ENCODE peak calls at places on chromosome 4, in five cellular contexts. R is RKO; G is CD8-positive, alpha-beta memory T cell; P is NCI-H1694; S is Jurkat, Clone E6-1. Z is an unnamed sample.
A peak's percentile ranks its signal among the peaks of the same experiment; 100 is the strongest.

GRCh38 chr4:1048781-1049590 is 37.6 kb downstream of the FGFRL1 start:
- DNase-seq in P (no peak), G (peak; percentile 18), S (no peak), R (no peak), Z (no peak)

GRCh38 chr4:107599841-107600240 is 120.2 kb downstream of the PAPSS1 start:
- DNase-seq in S (no peak), P (no peak), G (no peak), R (no peak), Z (no peak)

GRCh38 chr4:85177092-85177491 is 210.6 kb upstream of the WDFY3 start:
- DNase-seq in P (no peak), G (no peak), S (no peak), R (no peak), Z (no peak)

GRCh38 chr4:54187148-54187547 is 41.9 kb upstream of the PDGFRA start:
- DNase-seq in P (no peak), S (no peak), G (no peak), R (no peak), Z (no peak)

GRCh38 chr4:37197899-37198298 is 46.6 kb upstream of the NWD2 start:
- DNase-seq in G (no peak), P (no peak), R (no peak), S (no peak), Z (no peak)

GRCh38 chr4:45453258-45453841 is 670.5 kb downstream of the GABRG1 start:
- DNase-seq in G (no peak), R (peak; percentile 80), S (peak; percentile 20), P (peak; percentile 24), Z (peak; percentile 9)

GRCh38 chr4:127249066-127249766 is 383.5 kb upstream of the INTU start:
- DNase-seq in P (no peak), S (no peak), R (no peak), G (no peak), Z (no peak)

GRCh38 chr4:149719357-149719756 is 96.3 kb downstream of the IQCM start:
- DNase-seq in R (no peak), P (no peak), S (no peak), G (no peak), Z (no peak)

GRCh38 chr4:136680271-136680670 is 852.0 kb downstream of the PCDH18 start:
- DNase-seq in P (peak; percentile 27), R (no peak), G (no peak), S (no peak), Z (no peak)

GRCh38 chr4:68256284-68256683 is 10.8 kb upstream of the TMPRSS11B start:
- DNase-seq in G (no peak), S (no peak), R (no peak), P (no peak), Z (no peak)

GRCh38 chr4:25536577-25537325 is 118.9 kb upstream of the SLC34A2 start:
- DNase-seq in R (no peak), P (no peak), S (no peak), G (no peak), Z (no peak)

GRCh38 chr4:76339364-76339763 is 32.8 kb downstream of the STBD1 start:
- DNase-seq in G (no peak), P (no peak), R (no peak), S (no peak), Z (no peak)

GRCh38 chr4:98181815-98182214 is 38.5 kb upstream of the STPG2 start:
- DNase-seq in S (no peak), G (no peak), R (peak; percentile 31), P (no peak), Z (peak; percentile 1)

GRCh38 chr4:102168580-102168979 is 176.7 kb downstream of the SLC39A8 start:
- DNase-seq in S (no peak), P (peak; percentile 85), R (no peak), G (no peak), Z (no peak)

GRCh38 chr4:122900314-122900713 is 22.1 kb downstream of the NUDT6 start:
- DNase-seq in S (no peak), P (no peak), R (no peak), G (no peak), Z (no peak)

GRCh38 chr4:139210486-139210885 is 33.5 kb upstream of the ELF2 start:
- DNase-seq in R (no peak), G (no peak), P (no peak), S (no peak), Z (no peak)

GRCh38 chr4:16334641-16335040 is 108.4 kb upstream of the TAPT1 start:
- DNase-seq in P (no peak), S (no peak), G (no peak), R (no peak), Z (no peak)

GRCh38 chr4:81351653-81352455 is 119.9 kb downstream of the RASGEF1B start:
- DNase-seq in S (peak; percentile 73), P (peak; percentile 40), G (peak; percentile 64), R (peak; percentile 68), Z (peak; percentile 21)

GRCh38 chr4:180538384-180539052 is 1704.7 kb upstream of the TENM3 start:
- DNase-seq in S (no peak), R (no peak), P (no peak), G (no peak), Z (no peak)

GRCh38 chr4:177785000-177785399 is 342.8 kb upstream of the AGA start:
- DNase-seq in P (no peak), S (no peak), G (no peak), R (no peak), Z (no peak)

GRCh38 chr4:7384003-7384928 is 50.5 kb downstream of the PSAPL1 start:
- DNase-seq in G (no peak), S (no peak), R (no peak), P (no peak), Z (no peak)

GRCh38 chr4:188714488-188714887 is 575.2 kb downstream of the TRIML1 start:
- DNase-seq in P (no peak), G (no peak), S (no peak), R (no peak), Z (no peak)

GRCh38 chr4:10006604-10007435 is 14.5 kb downstream of the SLC2A9 start:
- DNase-seq in G (no peak), S (no peak), P (no peak), R (no peak), Z (peak; percentile 70)

GRCh38 chr4:122665148-122665547 is 44.3 kb upstream of the IL21 start:
- DNase-seq in R (no peak), P (no peak), S (no peak), G (no peak), Z (no peak)

GRCh38 chr4:42588909-42589308 is 68.0 kb downstream of the ATP8A1 start:
- DNase-seq in P (no peak), S (no peak), R (no peak), G (no peak), Z (no peak)

GRCh38 chr4:26051278-26051677 is 137.3 kb downstream of the SMIM20 start:
- DNase-seq in P (no peak), S (no peak), R (no peak), G (no peak), Z (no peak)

GRCh38 chr4:134470544-134470943 is 269.0 kb upstream of the PABPC4L start:
- DNase-seq in R (peak; percentile 37), S (no peak), G (no peak), P (no peak), Z (no peak)

GRCh38 chr4:143711543-143712159 is 11.2 kb upstream of the FREM3 start:
- DNase-seq in S (no peak), G (no peak), P (peak; percentile 5), R (no peak), Z (no peak)

GRCh38 chr4:121614136-121614535 is 82.6 kb downstream of the ANXA5 start:
- DNase-seq in S (no peak), R (no peak), P (no peak), G (no peak), Z (no peak)

GRCh38 chr4:153222162-153222789 is 18.0 kb downstream of the TRIM2 start:
- DNase-seq in S (no peak), R (peak; percentile 93), G (peak; percentile 48), P (no peak), Z (no peak)

GRCh38 chr4:162237676-162238075 is 73.9 kb upstream of the FSTL5 start:
- DNase-seq in R (no peak), S (no peak), P (no peak), G (no peak), Z (no peak)

GRCh38 chr4:42104521-42104920 is 47.9 kb downstream of the BEND4 start:
- DNase-seq in P (no peak), G (no peak), R (no peak), S (peak; percentile 17), Z (no peak)

GRCh38 chr4:100838286-100838685 is 320.5 kb upstream of the EMCN start:
- DNase-seq in R (no peak), P (no peak), G (no peak), S (no peak), Z (no peak)

GRCh38 chr4:178306565-178306964 is 864.3 kb upstream of the AGA start:
- DNase-seq in P (peak; percentile 0), R (no peak), S (no peak), G (no peak), Z (no peak)

GRCh38 chr4:80452768-80453167 is 117.2 kb downstream of the CFAP299 start:
- DNase-seq in S (no peak), G (no peak), P (no peak), R (no peak), Z (no peak)

GRCh38 chr4:8649631-8650261 is 57.2 kb downstream of the CPZ start:
- DNase-seq in R (no peak), P (no peak), S (no peak), G (no peak), Z (no peak)

GRCh38 chr4:77040265-77040664 is 35.5 kb downstream of the CCNI start:
- DNase-seq in G (no peak), P (no peak), S (no peak), R (peak; percentile 58), Z (no peak)

Z was measured in A549.